ENCODE peak calls at places on chromosomes 1 and 21, in nine cellular contexts. I is nephron progenitor cell; V is choroid plexus epithelial cell; E is foreskin fibroblast; P is activated T-cell treated with anti-CD3 and anti-CD28 coated beads for 1 hour; C is sigmoid colon; J is fibroblast of lung; F is stimulated activated CD4-positive, alpha-beta T cell treated with anti-CD3 and anti-CD28 coated beads, Interleukin-2, amount 100 ng/mL, for 48 hours; L is tibial nerve. M is an unnamed sample.

GRCh38 chr21:37557261-37557950 is 190.8 kb downstream of the DYRK1A start:
- DNase-seq in C (no peak), P (no peak), V (no peak), J (no peak), E (no peak), F (no peak), L (no peak), I (no peak), M (no peak)

GRCh38 chr1:15337656-15338402 is 71.9 kb upstream of the EFHD2 start:
- DNase-seq in I (no peak), J (peak), E (peak), L (no peak), P (no peak), C (no peak), F (no peak), V (peak), M (peak)

GRCh38 chr1:41365772-41366427 is 4.7 kb downstream of the FOXO6 start:
- DNase-seq in C (no peak), V (no peak), J (no peak), I (no peak), L (no peak), F (no peak), P (no peak), E (no peak), M (peak)

GRCh38 chr1:27527857-27528700 is 38.1 kb upstream of the WASF2 start:
- DNase-seq in C (no peak), J (no peak), P (peak), F (no peak), I (peak), L (no peak), V (no peak), E (peak), M (peak)

GRCh38 chr1:238951809-238952208 is 434.6 kb upstream of the CHRM3 start:
- DNase-seq in V (peak), E (no peak), J (peak), F (no peak), P (no peak), L (no peak), I (peak), C (no peak), M (peak)

GRCh38 chr1:204924013-204924759 is 53.5 kb downstream of the NFASC start:
- DNase-seq in J (peak), F (no peak), P (no peak), I (no peak), V (peak), E (peak), L (no peak), C (peak), M (peak)

GRCh38 chr1:154856049-154856448 is 14.0 kb downstream of the KCNN3 start:
- DNase-seq in J (no peak), C (no peak), I (no peak), E (no peak), F (no peak), V (peak), L (no peak), P (no peak), M (peak)

GRCh38 chr1:194873328-194873923 is 1687.0 kb upstream of the B3GALT2 start:
- DNase-seq in E (peak), V (peak), C (no peak), P (no peak), J (peak), L (no peak), F (no peak), I (no peak), M (no peak)

GRCh38 chr1:117683571-117684285 is 77.9 kb downstream of the TENT5C start:
- DNase-seq in E (no peak), F (no peak), L (no peak), I (no peak), J (peak), P (no peak), C (no peak), V (peak), M (peak)

GRCh38 chr1:75589637-75590036 is 21.3 kb downstream of the SLC44A5 start:
- DNase-seq in V (no peak), E (no peak), L (no peak), C (no peak), J (no peak), P (no peak), I (no peak), F (no peak), M (no peak)

GRCh38 chr1:223133824-223134435 is 9.1 kb downstream of the TLR5 start:
- DNase-seq in V (peak), L (peak), F (peak), C (peak), J (peak), P (peak), E (peak), I (peak), M (peak)

GRCh38 chr1:117825414-117825813 is 104.0 kb downstream of the GDAP2 start:
- DNase-seq in V (no peak), P (no peak), I (no peak), L (no peak), C (peak), E (peak), F (no peak), J (no peak), M (no peak)